ENCODE peak calls at places on chromosome 21, in five cellular contexts. J is HEK293T, R is GM12878, X is H1, W is HepG2. L is an unnamed sample.

GRCh38 chr21:40658237-40658636 is 188.7 kb downstream of the DSCAM start:
- DNase-seq in J (no peak), W (no peak), R (no peak), X (no peak), L (no peak)

GRCh38 chr21:40291560-40291959 is 424.3 kb downstream of the PCP4 start:
- DNase-seq in W (no peak), X (peak), J (no peak), R (no peak), L (peak)

GRCh38 chr21:42553435-42553834 is 39.8 kb downstream of the SLC37A1 start:
- DNase-seq in J (no peak), W (no peak), R (no peak), X (no peak), L (no peak)

GRCh38 chr21:42799516-42799915 is 79.8 kb downstream of the WDR4 start:
- DNase-seq in X (no peak), W (no peak), J (no peak), R (peak), L (no peak)

GRCh38 chr21:17900281-17900989 is 81.3 kb upstream of the C21orf91 start:
- DNase-seq in X (no peak), J (no peak), R (no peak), W (no peak), L (peak)

GRCh38 chr21:32993894-32994293 is 31.8 kb upstream of the OLIG2 start:
- DNase-seq in X (no peak), R (no peak), J (no peak), W (no peak), L (no peak)

GRCh38 chr21:42641311-42642218 is 11.9 kb upstream of the PDE9A start:
- DNase-seq in W (no peak), J (no peak), R (no peak), X (no peak), L (peak)

GRCh38 chr21:29164330-29164942 is 34.0 kb downstream of the MAP3K7CL start:
- DNase-seq in R (no peak), J (peak), W (peak), X (no peak), L (peak)

GRCh38 chr21:36510911-36511310 is 31.0 kb upstream of the CLDN14 start:
- DNase-seq in R (no peak), J (no peak), X (no peak), W (no peak), L (no peak)

GRCh38 chr21:34112316-34113033 is 39.1 kb downstream of the MRPS6 start:
- DNase-seq in R (no peak), X (no peak), W (no peak), J (no peak), L (no peak)

GRCh38 chr21:41322496-41323382 is 6.1 kb downstream of the FAM3B start:
- DNase-seq in X (no peak), W (peak), R (no peak), J (no peak), L (no peak)

GRCh38 chr21:42432695-42433094 is 29.0 kb downstream of the UBASH3A start:
- DNase-seq in X (no peak), R (no peak), W (no peak), J (no peak), L (no peak)

GRCh38 chr21:14734191-14734590 is 188.1 kb upstream of the SAMSN1 start:
- DNase-seq in J (no peak), X (no peak), W (no peak), R (no peak), L (no peak)

GRCh38 chr21:35824136-35824535 is 236.2 kb downstream of the SETD4 start:
- DNase-seq in X (no peak), W (no peak), R (no peak), J (no peak), L (no peak)

GRCh38 chr21:35611752-35612151 is 448.6 kb downstream of the SETD4 start:
- DNase-seq in J (no peak), W (no peak), R (no peak), X (no peak), L (no peak)

GRCh38 chr21:35203093-35204021 is 154.3 kb upstream of the RUNX1 start:
- DNase-seq in X (no peak), J (no peak), W (no peak), R (no peak), L (no peak)

GRCh38 chr21:36923270-36923669 is 43.2 kb downstream of the HLCS start:
- DNase-seq in X (no peak), J (no peak), R (no peak), W (no peak), L (no peak)

GRCh38 chr21:16587671-16588379 is 858.0 kb downstream of the USP25 start:
- DNase-seq in J (no peak), W (no peak), R (no peak), X (no peak), L (no peak)

GRCh38 chr21:14862794-14863720 is 201.7 kb downstream of the NRIP1 start:
- DNase-seq in W (peak), R (no peak), X (no peak), J (no peak), L (no peak)

GRCh38 chr21:35873441-35873840 is 186.9 kb downstream of the SETD4 start:
- DNase-seq in W (no peak), X (no peak), J (no peak), R (no peak), L (no peak)

GRCh38 chr21:16085436-16085835 is 355.7 kb downstream of the USP25 start:
- DNase-seq in X (no peak), W (no peak), J (no peak), R (no peak), L (no peak)

GRCh38 chr21:42317341-42317741 is 2.1 kb upstream of the TFF3 start:
- DNase-seq in J (no peak), R (no peak), X (no peak), W (no peak), L (no peak)

GRCh38 chr21:34640858-34641257 is 25.9 kb upstream of the RCAN1 start:
- DNase-seq in J (no peak), R (no peak), W (no peak), X (no peak), L (no peak)

GRCh38 chr21:29228306-29228705 is 70.4 kb upstream of the BACH1 start:
- DNase-seq in R (no peak), W (no peak), J (no peak), X (no peak), L (no peak)

GRCh38 chr21:14959343-14959742 is 105.5 kb downstream of the NRIP1 start:
- DNase-seq in R (no peak), X (no peak), J (no peak), W (no peak), L (no peak)

GRCh38 chr21:34092241-34092921 is 19.0 kb downstream of the MRPS6 start:
- DNase-seq in R (no peak), J (no peak), W (no peak), X (no peak), L (no peak)

GRCh38 chr21:18954415-18954972 is 550.9 kb upstream of the TMPRSS15 start:
- DNase-seq in W (no peak), R (no peak), J (no peak), X (no peak), L (no peak)

GRCh38 chr21:38177919-38178652 is 78.7 kb upstream of the KCNJ15 start:
- DNase-seq in W (no peak), R (no peak), X (no peak), J (no peak), L (no peak)
- TF ChIP-seq SUZ12 in W (no peak), R (no peak), X (no peak), J (no peak), L (no peak)

GRCh38 chr21:23930565-23930964 is 1676.7 kb downstream of the MRPL39 start:
- DNase-seq in R (no peak), X (no peak), W (no peak), J (no peak), L (no peak)

GRCh38 chr21:23936991-23937390 is 1670.3 kb downstream of the MRPL39 start:
- DNase-seq in W (no peak), R (no peak), J (no peak), X (no peak), L (no peak)

GRCh38 chr21:23939369-23940065 is 1667.8 kb downstream of the MRPL39 start:
- DNase-seq in J (no peak), X (no peak), R (no peak), W (no peak), L (no peak)

DNA sequence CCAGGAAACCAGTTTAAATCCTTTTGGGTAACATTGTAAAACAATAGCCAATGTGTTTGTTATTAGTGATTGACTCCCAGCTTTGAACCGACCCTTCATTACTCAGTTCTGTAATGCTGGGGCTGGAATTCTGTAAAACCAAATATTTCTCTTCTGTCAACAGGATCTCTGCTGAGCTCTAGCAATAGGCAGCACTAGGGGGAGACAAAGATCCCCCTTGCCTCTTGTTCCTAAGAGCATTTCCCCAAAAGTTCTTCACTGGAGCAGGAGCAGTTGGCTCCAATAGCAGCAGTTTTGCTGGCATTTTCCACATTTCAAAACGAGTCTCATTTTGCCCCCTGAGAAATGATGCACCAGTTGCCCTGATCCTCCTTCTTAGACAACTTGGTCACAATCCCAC is 1671.1 kb downstream of the MRPL39 start:
- DNase-seq in R (no peak), X (no peak), W (no peak), J (peak), L (peak)
- TF ChIP-seq SUZ12 in R (no peak), X (no peak), W (no peak), J (no peak), L (no peak)

GRCh38 chr21:26148071-26148470 is 22.5 kb downstream of the APP start:
- DNase-seq in X (no peak), J (no peak), R (no peak), W (no peak), L (peak)
- TF ChIP-seq SUZ12 in X (no peak), J (no peak), R (no peak), W (no peak), L (no peak)

DNA sequence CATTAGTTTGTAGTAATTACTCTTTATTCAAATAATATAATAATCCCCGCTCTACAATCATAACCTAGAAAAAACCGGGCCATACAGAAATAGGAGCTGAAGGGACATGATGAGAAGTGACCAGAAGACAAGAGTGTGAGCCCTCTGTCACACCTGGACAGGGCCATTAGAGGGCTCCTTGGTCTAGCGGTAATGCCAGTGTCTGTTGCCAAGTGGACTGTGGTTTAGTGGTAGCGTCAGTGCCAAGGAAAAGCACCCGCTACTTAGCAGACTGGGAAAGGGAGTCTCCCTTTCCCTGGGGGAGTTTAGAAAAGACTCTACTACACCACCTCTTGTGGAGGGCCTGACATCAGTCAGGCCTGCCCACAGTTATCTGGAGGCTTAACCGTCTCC is 19.1 kb downstream of the PCBP3 start:
- DNase-seq in X (no peak), R (no peak), W (no peak), J (no peak), L (no peak)
- TF ChIP-seq SUZ12 in X (no peak), R (no peak), W (no peak), J (no peak), L (no peak)

DNA sequence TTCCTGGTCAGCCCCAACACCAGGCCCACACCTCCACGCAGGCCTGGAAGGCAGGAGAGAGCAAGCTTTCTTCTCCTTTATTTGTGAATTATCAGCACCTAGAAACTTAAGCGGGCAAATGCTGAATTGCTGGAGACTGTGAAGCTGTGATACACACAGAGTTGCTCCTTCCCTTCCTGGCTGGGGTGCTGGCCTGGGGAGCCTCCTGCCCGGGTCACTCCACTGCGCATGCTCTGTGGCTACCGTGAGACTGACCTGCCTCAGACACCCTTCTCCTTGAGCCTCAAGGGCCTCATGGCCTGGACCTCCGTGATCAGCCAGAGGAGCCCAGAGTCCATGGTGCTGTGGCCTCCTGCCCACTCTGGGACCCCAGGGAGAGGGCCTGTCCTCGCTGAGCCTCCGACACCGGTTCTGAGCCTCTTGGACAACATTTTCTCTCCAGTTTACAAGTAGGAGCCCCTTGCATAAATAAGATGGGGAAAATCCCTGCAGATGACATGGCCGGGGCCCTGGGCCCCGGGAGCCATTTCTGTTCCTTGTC is 18.0 kb downstream of the AGPAT3 start:
- DNase-seq in W (no peak), R (no peak), X (no peak), J (no peak), L (no peak)
- TF ChIP-seq SUZ12 in W (no peak), R (no peak), X (no peak), J (no peak), L (no peak)

DNA sequence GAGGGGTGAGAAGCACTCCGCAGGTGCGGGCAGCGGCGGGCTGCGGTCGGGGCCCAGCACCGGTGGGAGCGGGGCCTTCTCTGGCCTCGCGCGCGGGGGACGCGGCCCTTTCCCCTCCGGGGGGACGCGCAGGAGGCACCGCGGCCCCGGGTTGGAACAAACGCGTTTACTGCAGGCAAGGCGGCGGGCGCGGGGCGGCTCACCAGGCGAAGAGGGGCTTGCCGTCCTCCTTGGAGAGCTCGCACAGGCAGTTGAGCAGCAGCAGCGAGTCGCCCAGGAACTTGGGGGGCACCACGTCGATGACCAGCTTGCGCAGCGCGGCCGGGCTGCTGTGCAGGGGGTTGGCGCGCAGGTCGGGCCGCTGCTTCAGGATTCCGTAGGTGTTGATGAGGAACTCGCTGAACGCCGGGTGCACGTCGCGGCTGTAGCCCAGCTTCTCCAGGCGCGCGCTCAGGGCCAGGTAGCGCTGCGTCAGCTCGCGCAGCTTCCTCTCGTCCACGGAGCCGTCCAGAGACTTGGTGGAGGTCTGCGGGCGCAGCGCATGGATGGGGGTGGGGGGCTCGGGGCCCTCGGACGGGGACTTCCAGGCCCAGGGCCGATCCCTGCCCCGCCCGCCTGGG is 5.9 kb upstream of the FTCD start:
- DNase-seq in X (no peak), R (no peak), W (no peak), J (no peak), L (no peak)
- TF ChIP-seq SUZ12 in X (no peak), R (no peak), W (no peak), J (no peak), L (no peak)

GRCh38 chr21:31554511-31555022 is 104.9 kb upstream of the SOD1 start:
- DNase-seq in W (no peak), R (peak), X (no peak), J (no peak), L (peak)
- TF ChIP-seq SUZ12 in W (no peak), R (no peak), X (no peak), J (no peak), L (no peak)

L was measured in NT2/D1.